ENCODE peak calls at places on chromosomes 13 and 19, in seven cellular contexts. One of them, this sample, is unnamed.

GRCh38 chr13:102812616-102813287 is 13.8 kb downstream of the BIVM start:
- DNase-seq in HCT116: no peak
- DNase-seq in H1: no peak
- DNase-seq in GM12878: no peak
- DNase-seq in HepG2: no peak
- DNase-seq in SK-N-SH: no peak
- DNase-seq in K562: peak
- DNase-seq in this sample: no peak

GRCh38 chr19:15869109-15869555 is 28.7 kb downstream of the CYP4F2 start:
- DNase-seq in HCT116: peak
- DNase-seq in H1: no peak
- DNase-seq in GM12878: no peak
- DNase-seq in HepG2: peak
- DNase-seq in SK-N-SH: peak
- DNase-seq in K562: peak
- DNase-seq in this sample: peak

GRCh38 chr13:110653851-110654250 is 38.5 kb downstream of the NAXD start:
- DNase-seq in HCT116: no peak
- DNase-seq in H1: peak
- DNase-seq in GM12878: no peak
- DNase-seq in HepG2: no peak
- DNase-seq in SK-N-SH: no peak
- DNase-seq in K562: no peak
- DNase-seq in this sample: no peak

GRCh38 chr13:20351279-20352022 is 119.3 kb upstream of the GJB6 start:
- DNase-seq in HCT116: no peak
- DNase-seq in H1: no peak
- DNase-seq in GM12878: no peak
- DNase-seq in HepG2: no peak
- DNase-seq in SK-N-SH: no peak
- DNase-seq in K562: no peak
- DNase-seq in this sample: no peak

GRCh38 chr19:44202470-44202869 is 9.9 kb upstream of the ZNF227 start:
- DNase-seq in HCT116: no peak
- DNase-seq in H1: no peak
- DNase-seq in GM12878: no peak
- DNase-seq in HepG2: no peak
- DNase-seq in SK-N-SH: no peak
- DNase-seq in K562: no peak
- DNase-seq in this sample: no peak

GRCh38 chr13:98399756-98400155 is 177.2 kb downstream of the STK24 start:
- DNase-seq in HCT116: no peak
- DNase-seq in H1: no peak
- DNase-seq in GM12878: no peak
- DNase-seq in HepG2: no peak
- DNase-seq in SK-N-SH: no peak
- DNase-seq in K562: no peak
- DNase-seq in this sample: no peak

GRCh38 chr13:99281811-99282263 is 23.7 kb upstream of the GPR18 start:
- DNase-seq in HCT116: no peak
- DNase-seq in H1: no peak
- DNase-seq in GM12878: no peak
- DNase-seq in HepG2: no peak
- DNase-seq in SK-N-SH: no peak
- DNase-seq in K562: no peak
- DNase-seq in this sample: no peak

GRCh38 chr19:35006342-35006998 is 6.3 kb downstream of the GRAMD1A start:
- DNase-seq in HCT116: no peak
- DNase-seq in H1: no peak
- DNase-seq in GM12878: no peak
- DNase-seq in HepG2: peak
- DNase-seq in SK-N-SH: no peak
- DNase-seq in K562: no peak
- DNase-seq in this sample: no peak

GRCh38 chr13:100625447-100625846 is 36.9 kb upstream of the GGACT start:
- DNase-seq in HCT116: no peak
- DNase-seq in H1: no peak
- DNase-seq in GM12878: no peak
- DNase-seq in HepG2: no peak
- DNase-seq in SK-N-SH: no peak
- DNase-seq in K562: no peak
- DNase-seq in this sample: no peak

GRCh38 chr19:35746087-35746462 is 624 bp downstream of the PSENEN start:
- DNase-seq in HCT116: no peak
- DNase-seq in H1: no peak
- DNase-seq in GM12878: no peak
- DNase-seq in HepG2: no peak
- DNase-seq in SK-N-SH: no peak
- DNase-seq in K562: no peak
- DNase-seq in this sample: no peak

GRCh38 chr19:28400953-28401671 is 811.8 kb downstream of the UQCRFS1 start:
- DNase-seq in HCT116: no peak
- DNase-seq in H1: no peak
- DNase-seq in GM12878: no peak
- DNase-seq in HepG2: no peak
- DNase-seq in SK-N-SH: no peak
- DNase-seq in K562: no peak
- DNase-seq in this sample: no peak

GRCh38 chr19:9498183-9498902 is at the start of gene ZNF560:
- DNase-seq in HCT116: no peak
- DNase-seq in H1: peak
- DNase-seq in GM12878: no peak
- DNase-seq in HepG2: no peak
- DNase-seq in SK-N-SH: peak
- DNase-seq in K562: peak
- DNase-seq in this sample: no peak

GRCh38 chr19:49182848-49183375 is 25.3 kb downstream of the TRPM4 start:
- DNase-seq in HCT116: no peak
- DNase-seq in H1: no peak
- DNase-seq in GM12878: no peak
- DNase-seq in HepG2: no peak
- DNase-seq in SK-N-SH: no peak
- DNase-seq in K562: no peak
- DNase-seq in this sample: no peak

GRCh38 chr19:19495614-19496603 is 19.4 kb downstream of the TSSK6 start:
- DNase-seq in HCT116: no peak
- DNase-seq in H1: no peak
- DNase-seq in GM12878: no peak
- DNase-seq in HepG2: no peak
- DNase-seq in SK-N-SH: no peak
- DNase-seq in K562: no peak
- DNase-seq in this sample: no peak

GRCh38 chr19:19185853-19186728 is 5.9 kb downstream of the BORCS8 start:
- DNase-seq in HCT116: peak
- DNase-seq in H1: peak
- DNase-seq in GM12878: no peak
- DNase-seq in HepG2: peak
- DNase-seq in SK-N-SH: peak
- DNase-seq in K562: peak
- DNase-seq in this sample: no peak

GRCh38 chr19:43752287-43752875 is 2.4 kb downstream of the SMG9 start:
- DNase-seq in HCT116: no peak
- DNase-seq in H1: no peak
- DNase-seq in GM12878: no peak
- DNase-seq in HepG2: no peak
- DNase-seq in SK-N-SH: no peak
- DNase-seq in K562: no peak
- DNase-seq in this sample: no peak

GRCh38 chr13:114151565-114152284 is 19.3 kb upstream of the RASA3 start:
- DNase-seq in HCT116: peak
- DNase-seq in H1: no peak
- DNase-seq in GM12878: no peak
- DNase-seq in HepG2: no peak
- DNase-seq in SK-N-SH: no peak
- DNase-seq in K562: peak
- DNase-seq in this sample: no peak

GRCh38 chr19:51607920-51608562 is 22.2 kb downstream of the SIGLEC5 start:
- DNase-seq in HCT116: peak
- DNase-seq in H1: peak
- DNase-seq in GM12878: no peak
- DNase-seq in HepG2: peak
- DNase-seq in SK-N-SH: no peak
- DNase-seq in K562: peak
- DNase-seq in this sample: peak

GRCh38 chr19:58084596-58085347 is 13.3 kb downstream of the ZSCAN18 start:
- DNase-seq in HCT116: no peak
- DNase-seq in H1: no peak
- DNase-seq in GM12878: no peak
- DNase-seq in HepG2: no peak
- DNase-seq in SK-N-SH: no peak
- DNase-seq in K562: no peak
- DNase-seq in this sample: no peak

GRCh38 chr13:23988546-23989122 is 91.3 kb upstream of the C1QTNF9B start:
- DNase-seq in HCT116: no peak
- DNase-seq in H1: no peak
- DNase-seq in GM12878: no peak
- DNase-seq in HepG2: no peak
- DNase-seq in SK-N-SH: no peak
- DNase-seq in K562: no peak
- DNase-seq in this sample: no peak

GRCh38 chr13:23992722-23993438 is 95.6 kb upstream of the C1QTNF9B start:
- DNase-seq in HCT116: no peak
- DNase-seq in H1: no peak
- DNase-seq in GM12878: no peak
- DNase-seq in HepG2: no peak
- DNase-seq in SK-N-SH: no peak
- DNase-seq in K562: no peak
- DNase-seq in this sample: no peak

GRCh38 chr13:23993439-23993980 is 96.2 kb upstream of the C1QTNF9B start:
- DNase-seq in HCT116: no peak
- DNase-seq in H1: no peak
- DNase-seq in GM12878: peak
- DNase-seq in HepG2: no peak
- DNase-seq in SK-N-SH: no peak
- DNase-seq in K562: no peak
- DNase-seq in this sample: no peak

GRCh38 chr13:23990443-23990842 is 93.1 kb upstream of the C1QTNF9B start:
- DNase-seq in HCT116: no peak
- DNase-seq in H1: no peak
- DNase-seq in GM12878: no peak
- DNase-seq in HepG2: no peak
- DNase-seq in SK-N-SH: no peak
- DNase-seq in K562: no peak
- DNase-seq in this sample: no peak

GRCh38 chr13:23991119-23991518 is 93.8 kb upstream of the C1QTNF9B start:
- DNase-seq in HCT116: no peak
- DNase-seq in H1: no peak
- DNase-seq in GM12878: no peak
- DNase-seq in HepG2: no peak
- DNase-seq in SK-N-SH: no peak
- DNase-seq in K562: no peak
- DNase-seq in this sample: no peak
- TF ChIP-seq JUND in HCT116: no peak
- TF ChIP-seq JUND in H1: no peak
- TF ChIP-seq JUND in GM12878: no peak
- TF ChIP-seq JUND in HepG2: no peak
- TF ChIP-seq JUND in SK-N-SH: no peak
- TF ChIP-seq JUND in K562: no peak
- TF ChIP-seq JUND in this sample: no peak

GRCh38 chr19:29662604-29663404 is 2.5 kb upstream of the PLEKHF1 start:
- DNase-seq in HCT116: no peak
- DNase-seq in H1: no peak
- DNase-seq in GM12878: no peak
- DNase-seq in HepG2: no peak
- DNase-seq in SK-N-SH: no peak
- DNase-seq in K562: peak
- DNase-seq in this sample: no peak
- TF ChIP-seq JUND in HCT116: peak
- TF ChIP-seq JUND in H1: no peak
- TF ChIP-seq JUND in GM12878: no peak
- TF ChIP-seq JUND in HepG2: no peak
- TF ChIP-seq JUND in SK-N-SH: peak
- TF ChIP-seq JUND in K562: peak
- TF ChIP-seq JUND in this sample: no peak

DNA sequence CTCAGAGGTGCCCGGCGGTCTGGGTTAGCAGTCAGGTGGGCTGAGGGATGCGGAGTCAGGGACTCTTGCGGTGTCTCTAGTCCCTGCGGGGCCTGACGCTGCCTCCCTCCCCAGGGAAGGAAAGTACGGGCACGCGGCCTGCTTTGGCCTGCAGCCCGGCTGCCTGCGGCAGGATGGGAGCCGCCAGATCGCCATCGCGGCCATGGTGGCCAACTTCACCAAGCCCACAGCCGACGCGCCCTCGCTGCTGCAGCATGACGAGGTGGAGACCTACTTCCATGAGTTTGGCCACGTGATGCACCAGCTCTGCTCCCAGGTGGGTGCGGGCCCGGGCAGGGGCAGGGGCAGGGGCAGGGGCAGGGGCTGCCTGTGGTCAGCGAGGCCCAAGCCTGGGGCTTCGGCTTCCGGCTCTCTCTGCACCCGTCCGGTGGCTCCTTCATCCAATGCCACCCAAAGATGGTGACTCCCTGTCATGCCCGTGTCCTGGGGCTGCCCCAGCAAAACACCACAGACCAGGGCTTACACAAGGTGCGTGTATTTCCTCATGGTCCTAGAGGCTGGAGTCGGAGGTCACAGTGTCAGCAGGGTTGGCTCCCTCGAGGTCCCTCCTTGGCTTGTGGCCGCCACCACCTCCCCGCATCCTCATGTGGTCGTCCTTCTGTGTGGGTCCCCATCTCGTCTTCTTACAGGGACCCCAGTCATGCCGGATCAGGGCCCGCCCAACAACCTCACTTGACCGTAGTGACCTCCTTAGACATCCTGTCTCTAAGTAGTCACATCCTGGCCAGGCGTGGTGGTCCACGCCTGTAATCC is 11.3 kb upstream of the ZNF554 start:
- DNase-seq in HCT116: no peak
- DNase-seq in H1: no peak
- DNase-seq in GM12878: no peak
- DNase-seq in HepG2: no peak
- DNase-seq in SK-N-SH: peak
- DNase-seq in K562: no peak
- DNase-seq in this sample: no peak
- TF ChIP-seq JUND in HCT116: no peak
- TF ChIP-seq JUND in H1: no peak
- TF ChIP-seq JUND in GM12878: no peak
- TF ChIP-seq JUND in HepG2: no peak
- TF ChIP-seq JUND in SK-N-SH: no peak
- TF ChIP-seq JUND in K562: no peak
- TF ChIP-seq JUND in this sample: no peak

DNA sequence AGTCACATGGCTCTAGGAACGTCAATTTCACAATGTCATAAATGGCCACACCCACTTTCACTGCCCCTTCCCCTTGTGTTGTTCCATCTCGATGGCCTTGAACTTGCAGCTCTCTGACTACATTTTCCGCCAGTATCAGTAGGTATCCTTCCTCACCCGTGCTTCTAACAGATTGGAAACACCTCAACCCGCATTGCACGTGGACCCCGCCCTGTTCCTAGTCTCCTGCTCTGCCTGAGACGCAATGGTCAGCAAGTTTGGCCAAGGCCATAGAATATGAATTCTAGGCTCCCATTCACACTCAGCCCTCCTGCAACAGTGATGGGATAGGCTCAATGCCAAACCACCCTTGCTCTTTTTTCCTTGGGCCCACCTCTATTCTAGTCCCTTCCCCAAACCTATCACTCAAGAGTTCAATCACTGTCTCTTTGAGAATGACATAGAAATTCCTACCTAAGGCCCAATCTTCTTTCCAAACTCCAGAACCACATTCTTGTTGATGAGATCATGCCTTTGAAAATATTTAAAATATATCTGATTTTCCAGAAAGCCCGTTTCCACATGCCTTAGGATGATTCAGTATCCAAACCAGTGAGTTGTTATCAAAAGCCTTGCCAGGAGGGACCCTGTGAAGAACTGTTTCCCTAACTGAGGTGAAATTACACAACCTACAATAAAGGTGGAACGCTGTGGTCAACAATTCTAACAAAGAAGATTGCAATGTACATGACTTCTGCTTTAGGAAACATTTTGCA is 334.6 kb downstream of the MYO16 start:
- DNase-seq in HCT116: no peak
- DNase-seq in H1: no peak
- DNase-seq in GM12878: no peak
- DNase-seq in HepG2: no peak
- DNase-seq in SK-N-SH: no peak
- DNase-seq in K562: no peak
- DNase-seq in this sample: no peak
- TF ChIP-seq JUND in HCT116: no peak
- TF ChIP-seq JUND in H1: no peak
- TF ChIP-seq JUND in GM12878: no peak
- TF ChIP-seq JUND in HepG2: no peak
- TF ChIP-seq JUND in SK-N-SH: peak
- TF ChIP-seq JUND in K562: no peak
- TF ChIP-seq JUND in this sample: no peak